ENCODE peak calls at places on chromosomes 11 and 22, in nine cellular contexts. O is A549; C is naive thymus-derived CD8-positive, alpha-beta T cell; L is H7; Q is MCF 10A; G is LoVo; V is tibial artery; S is AG04450; R is SJSA1. K is an unnamed sample.

GRCh38 chr11:12272821-12273617 is 104.4 kb upstream of the PARVA start:
- DNase-seq in O (no peak), C (no peak), G (no peak), S (no peak), V (peak), L (no peak), Q (no peak), R (peak), K (no peak)

GRCh38 chr11:68692881-68693483 is 8.6 kb downstream of the GAL start:
- DNase-seq in L (no peak), O (no peak), R (peak), V (no peak), C (no peak), G (no peak), S (no peak), Q (no peak), K (no peak)

GRCh38 chr11:2898366-2899079 is 12.9 kb upstream of the CDKN1C start:
- DNase-seq in V (peak), O (no peak), C (peak), R (peak), Q (peak), G (peak), S (peak), L (no peak), K (no peak)

GRCh38 chr11:32881286-32881685 is 11.3 kb upstream of the QSER1 start:
- DNase-seq in R (no peak), S (no peak), O (no peak), C (no peak), G (no peak), Q (peak), V (no peak), L (no peak), K (no peak)

GRCh38 chr11:71373791-71374454 is 74.3 kb downstream of the DHCR7 start:
- DNase-seq in C (no peak), G (no peak), R (no peak), O (no peak), S (no peak), Q (no peak), L (no peak), V (no peak), K (no peak)

GRCh38 chr11:59267738-59268475 is 55.2 kb upstream of the MPEG1 start:
- DNase-seq in Q (peak), L (no peak), R (peak), O (no peak), G (peak), C (no peak), S (no peak), V (no peak), K (no peak)

GRCh38 chr11:17579451-17579850 is 32.4 kb downstream of the OTOG start:
- DNase-seq in G (no peak), O (no peak), S (no peak), Q (no peak), L (no peak), R (peak), C (no peak), V (no peak), K (no peak)

GRCh38 chr11:36065436-36065835 is 121.6 kb downstream of the LDLRAD3 start:
- DNase-seq in G (no peak), S (no peak), R (no peak), O (no peak), C (no peak), V (no peak), Q (no peak), L (no peak), K (no peak)

GRCh38 chr11:35619030-35619753 is 932 bp downstream of the FJX1 start:
- DNase-seq in C (no peak), S (no peak), R (peak), O (peak), Q (peak), G (no peak), L (peak), V (peak), K (no peak)

GRCh38 chr11:45151362-45151982 is 5.0 kb downstream of the PRDM11 start:
- DNase-seq in O (no peak), Q (no peak), V (no peak), R (peak), G (no peak), S (no peak), L (no peak), C (no peak), K (no peak)

GRCh38 chr11:64119748-64120147 is 46.2 kb downstream of the MACROD1 start:
- DNase-seq in L (no peak), G (no peak), V (no peak), O (no peak), R (no peak), Q (no peak), S (no peak), C (no peak), K (no peak)

GRCh38 chr11:73158356-73159051 is 16.4 kb upstream of the FCHSD2 start:
- DNase-seq in L (no peak), R (no peak), O (no peak), C (no peak), G (no peak), V (peak), S (peak), Q (no peak), K (no peak)

GRCh38 chr11:19879309-19880087 is 166.9 kb downstream of the NAV2 start:
- DNase-seq in L (no peak), V (no peak), C (no peak), O (no peak), R (no peak), G (no peak), Q (no peak), S (no peak), K (no peak)

GRCh38 chr11:61542024-61542461 is 33.5 kb downstream of the LRRC10B start:
- DNase-seq in S (no peak), V (no peak), G (no peak), C (no peak), O (no peak), Q (no peak), R (no peak), L (peak), K (no peak)

GRCh38 chr22:42805016-42805997 is 51.8 kb downstream of the ARFGAP3 start:
- DNase-seq in V (no peak), S (no peak), R (peak), C (no peak), O (no peak), G (no peak), Q (peak), L (peak), K (no peak)

GRCh38 chr11:126607374-126607773 is 251.9 kb downstream of the ST3GAL4 start:
- DNase-seq in Q (peak), V (peak), O (peak), L (peak), G (peak), C (no peak), S (peak), R (peak), K (peak)